ENCODE peak calls at places on chromosomes 16 and 17, in nine cellular contexts. K, N, Z, H, Q, V, W, M and S are unnamed samples.

GRCh38 chr17:62819511-62820221 is 11.6 kb upstream of the MARCHF10 start:
- DNase-seq in K (peak), N (no peak), Z (peak), H (peak), Q (peak), V (peak), W (peak), M (peak), S (peak)

GRCh38 chr17:39826334-39826733 is 37.8 kb downstream of the IKZF3 start:
- DNase-seq in K (no peak), N (no peak), Z (no peak), H (no peak), Q (no peak), V (no peak), W (no peak), M (no peak), S (no peak)

GRCh38 chr17:76427457-76428231 is 25.3 kb downstream of the UBE2O start:
- DNase-seq in K (peak), N (no peak), Z (peak), H (no peak), Q (no peak), V (peak), W (no peak), M (peak), S (no peak)

GRCh38 chr16:68658258-68658973 is 13.3 kb downstream of the CDH3 start:
- DNase-seq in K (peak), N (peak), Z (peak), H (peak), Q (no peak), V (no peak), W (no peak), M (no peak), S (peak)

GRCh38 chr17:76171701-76172100 is 30.7 kb upstream of the FOXJ1 start:
- DNase-seq in K (no peak), N (no peak), Z (no peak), H (no peak), Q (no peak), V (no peak), W (no peak), M (no peak), S (no peak)

GRCh38 chr16:1960665-1961630 is 1.6 kb downstream of the NDUFB10 start:
- DNase-seq in K (no peak), N (no peak), Z (peak), H (no peak), Q (no peak), V (no peak), W (no peak), M (peak), S (no peak)

GRCh38 chr16:4411684-4412083 is 4.7 kb downstream of the CORO7 start:
- DNase-seq in K (no peak), N (peak), Z (no peak), H (no peak), Q (no peak), V (no peak), W (peak), M (no peak), S (no peak)

GRCh38 chr16:66334856-66335255 is 31.6 kb upstream of the CDH5 start:
- DNase-seq in K (no peak), N (no peak), Z (no peak), H (no peak), Q (no peak), V (no peak), W (no peak), M (no peak), S (no peak)

GRCh38 chr16:24834459-24835335 is 11.1 kb upstream of the SLC5A11 start:
- DNase-seq in K (no peak), N (peak), Z (peak), H (no peak), Q (no peak), V (no peak), W (no peak), M (peak), S (peak)

GRCh38 chr16:65908568-65908967 is 457.9 kb upstream of the CDH5 start:
- DNase-seq in K (no peak), N (no peak), Z (no peak), H (no peak), Q (no peak), V (no peak), W (no peak), M (no peak), S (no peak)

GRCh38 chr16:87361916-87362619 is 21.5 kb downstream of the FBXO31 start:
- DNase-seq in K (no peak), N (no peak), Z (no peak), H (no peak), Q (no peak), V (no peak), W (no peak), M (no peak), S (no peak)

GRCh38 chr16:8026450-8026849 is 563.9 kb downstream of the TMEM114 start:
- DNase-seq in K (no peak), N (no peak), Z (no peak), H (no peak), Q (no peak), V (no peak), W (no peak), M (no peak), S (no peak)

GRCh38 chr17:63840591-63841349 is 1.7 kb downstream of the SMARCD2 start:
- DNase-seq in K (no peak), N (no peak), Z (peak), H (no peak), Q (no peak), V (no peak), W (peak), M (no peak), S (no peak)

GRCh38 chr17:19370493-19370960 is 7.8 kb upstream of the MAPK7 start:
- DNase-seq in K (no peak), N (no peak), Z (no peak), H (no peak), Q (no peak), V (no peak), W (no peak), M (no peak), S (no peak)

GRCh38 chr17:47987240-47987835 is 16.4 kb downstream of the CDK5RAP3 start:
- DNase-seq in K (peak), N (no peak), Z (no peak), H (no peak), Q (no peak), V (no peak), W (peak), M (no peak), S (no peak)

DNA sequence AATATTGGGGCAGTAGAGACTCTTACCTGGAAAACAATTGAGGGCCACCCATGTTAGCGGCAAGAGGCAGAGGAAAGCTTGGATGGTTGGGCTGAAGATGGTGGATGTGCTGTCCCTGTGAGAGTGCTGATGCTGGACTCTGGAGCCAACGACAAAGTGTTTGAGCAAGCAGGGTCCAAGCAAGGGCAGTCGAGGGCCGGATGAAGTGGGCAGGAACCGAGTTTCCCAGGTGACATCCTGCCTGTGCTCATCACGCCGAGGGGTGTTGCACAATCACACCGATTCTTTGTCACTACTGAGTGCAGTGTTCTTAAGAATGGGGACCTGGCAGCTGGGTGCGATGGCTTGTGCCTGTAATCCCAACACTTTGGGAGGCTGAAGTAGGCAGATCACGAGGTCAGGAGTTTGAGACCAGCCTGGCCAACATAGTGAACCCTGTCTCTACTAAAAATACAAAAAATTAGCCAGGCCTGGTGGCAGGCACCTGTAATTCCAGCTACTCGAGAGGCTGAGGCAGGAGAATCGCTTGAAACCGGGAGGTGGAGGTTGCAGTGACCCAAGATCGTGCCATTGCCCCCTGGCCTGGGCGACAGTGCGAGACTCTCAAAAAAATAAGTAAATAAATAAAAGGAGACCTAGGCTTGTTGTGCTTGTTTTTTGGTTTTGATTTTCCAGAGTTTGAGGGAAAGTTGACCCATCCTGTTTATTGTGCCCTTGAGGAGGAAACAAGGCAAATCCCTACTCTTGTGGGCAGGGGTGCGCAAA is 6.1 kb downstream of the PYCARD start:
- DNase-seq in K (no peak), N (no peak), Z (no peak), H (no peak), Q (no peak), V (no peak), W (no peak), M (no peak), S (no peak)
- H3K4me3 ChIP-seq in K (no peak), N (no peak), Z (no peak), H (no peak), Q (no peak), V (no peak), W (no peak), M (no peak), S (no peak)

GRCh38 chr16:28131743-28132393 is 68.4 kb upstream of the GSG1L start:
- DNase-seq in K (no peak), N (no peak), Z (no peak), H (no peak), Q (no peak), V (no peak), W (no peak), M (no peak), S (no peak)

GRCh38 chr16:28133666-28134065 is 70.2 kb upstream of the GSG1L start:
- DNase-seq in K (no peak), N (no peak), Z (no peak), H (no peak), Q (no peak), V (no peak), W (no peak), M (no peak), S (no peak)

GRCh38 chr16:28139530-28139929 is 72.2 kb downstream of the XPO6 start:
- DNase-seq in K (no peak), N (no peak), Z (no peak), H (no peak), Q (no peak), V (no peak), W (no peak), M (no peak), S (no peak)

GRCh38 chr16:28140788-28141618 is 70.8 kb downstream of the XPO6 start:
- DNase-seq in K (no peak), N (no peak), Z (peak), H (no peak), Q (no peak), V (no peak), W (no peak), M (no peak), S (no peak)

DNA sequence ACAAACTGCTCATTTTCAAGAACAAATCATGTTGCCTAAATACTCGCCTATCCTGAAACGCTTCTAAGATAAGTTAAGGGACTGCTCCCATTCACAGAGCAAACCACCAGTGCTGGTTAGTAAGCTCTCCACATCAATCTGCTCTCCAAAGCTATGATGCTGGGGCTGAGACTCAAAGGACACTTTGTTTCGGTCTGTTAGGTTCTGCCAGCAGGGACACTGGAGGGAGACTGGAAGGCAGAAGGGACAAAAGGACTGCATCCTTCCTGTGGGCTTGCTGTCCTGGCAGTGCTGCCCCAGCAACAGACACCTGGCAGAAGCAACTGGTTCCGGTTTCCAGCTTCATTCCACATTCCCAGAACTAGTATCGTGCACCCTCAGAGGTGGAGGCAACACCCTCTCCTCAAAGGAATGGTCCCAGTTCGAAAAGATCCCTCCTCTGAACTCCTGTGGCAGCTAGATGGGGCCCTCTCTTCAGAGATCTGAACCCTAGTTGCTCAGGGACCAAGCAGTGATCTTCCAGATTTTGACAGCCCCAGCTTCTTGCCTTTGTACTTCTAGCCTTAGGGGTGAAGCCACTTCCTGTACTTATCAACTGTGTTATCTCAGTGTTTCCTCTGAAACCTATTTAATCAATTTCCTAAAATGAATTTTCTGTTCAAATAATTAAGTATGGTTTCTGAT is 73.4 kb upstream of the GSG1L start:
- DNase-seq in K (no peak), N (no peak), Z (peak), H (no peak), Q (no peak), V (no peak), W (no peak), M (no peak), S (no peak)
- TF ChIP-seq CTCF in K (no peak), N (no peak), Z (peak), H (no peak), Q (no peak), V (no peak), W (no peak), M (no peak), S (no peak)

GRCh38 chr17:74514632-74515035 is 16.6 kb downstream of the CD300LB start:
- DNase-seq in K (no peak), N (no peak), Z (no peak), H (no peak), Q (no peak), V (no peak), W (no peak), M (no peak), S (peak)
- H3K4me3 ChIP-seq in K (no peak), N (no peak), Z (no peak), H (no peak), Q (no peak), V (no peak), W (no peak), M (no peak), S (no peak)

DNA sequence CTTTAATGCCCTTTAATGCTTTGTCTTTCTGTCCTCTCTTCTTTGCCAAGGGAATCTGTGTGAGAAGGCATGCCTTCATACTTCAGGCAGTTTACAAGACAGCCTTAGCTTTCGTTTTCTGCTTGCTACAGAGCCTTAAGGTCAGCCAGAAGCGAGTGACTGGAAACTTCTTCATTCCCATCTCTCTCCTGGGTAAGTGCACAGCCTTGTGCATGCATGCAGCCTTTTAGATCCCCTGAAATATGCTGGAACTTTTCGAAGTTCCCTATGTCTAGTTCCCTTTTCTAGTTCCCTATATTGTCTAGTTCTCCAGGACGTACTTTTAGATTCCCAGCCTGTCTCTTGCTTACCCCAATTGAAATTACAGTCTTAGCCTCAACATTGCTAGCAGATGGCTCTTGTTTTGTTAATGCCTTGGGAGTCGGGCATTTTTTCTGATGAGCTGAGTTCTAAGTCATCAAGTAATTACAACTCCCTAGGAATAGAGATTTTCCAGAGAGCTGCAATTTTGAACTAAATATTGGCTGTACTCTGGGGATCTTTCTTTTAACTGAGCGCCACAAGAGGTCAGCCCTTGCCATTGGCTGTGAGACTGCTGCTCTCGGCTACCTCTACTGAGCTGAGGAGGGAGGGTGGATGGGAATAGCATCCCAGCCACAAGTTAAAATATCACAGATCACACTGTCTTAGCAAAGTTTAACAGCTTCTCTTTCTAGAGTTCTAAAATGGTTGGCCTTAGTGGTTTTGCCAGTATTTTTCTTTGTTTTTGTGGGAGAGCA is 22.7 kb upstream of the PPM1D start:
- DNase-seq in K (peak), N (peak), Z (peak), H (no peak), Q (peak), V (no peak), W (no peak), M (no peak), S (no peak)
- TF ChIP-seq CTCF in K (no peak), N (no peak), Z (peak), H (peak), Q (no peak), V (peak), W (peak), M (no peak), S (no peak)

GRCh38 chr16:75130150-75130771 is 13.7 kb upstream of the LDHD start:
- DNase-seq in K (peak), N (no peak), Z (no peak), H (no peak), Q (no peak), V (no peak), W (no peak), M (no peak), S (no peak)
- H3K4me3 ChIP-seq in K (no peak), N (no peak), Z (no peak), H (no peak), Q (no peak), V (no peak), W (no peak), M (no peak), S (no peak)

GRCh38 chr16:57204675-57205074 is 18.5 kb downstream of the RSPRY1 start:
- DNase-seq in K (no peak), N (no peak), Z (no peak), H (no peak), Q (no peak), V (no peak), W (no peak), M (no peak), S (no peak)
- TF ChIP-seq CTCF in K (no peak), N (no peak), Z (no peak), H (no peak), Q (no peak), V (peak), W (no peak), M (no peak), S (no peak)

GRCh38 chr17:78718575-78719209 is 63.4 kb downstream of the CYTH1 start:
- DNase-seq in K (no peak), N (no peak), Z (no peak), H (no peak), Q (no peak), V (no peak), W (no peak), M (no peak), S (no peak)
- H3K4me3 ChIP-seq in K (no peak), N (no peak), Z (no peak), H (no peak), Q (no peak), V (no peak), W (no peak), M (no peak), S (no peak)